ENCODE peak calls at places on chromosomes 6 and 20, in five cellular contexts. O is A549, W is HepG2, P is K562, M is GM12878. U is an unnamed sample. For H3K4me1, the result is how much of the 10 kb centered on the place peaks cover.

GRCh38 chr6:139342957-139343750 is 31.3 kb downstream of the CITED2 start:
- DNase-seq in O (no peak), W (no peak), P (no peak), M (no peak), U (no peak)

GRCh38 chr6:45710304-45710821 is 305.3 kb downstream of the CLIC5 start:
- DNase-seq in O (peak), W (no peak), P (no peak), M (peak), U (peak)

GRCh38 chr6:19210849-19211590 is 626.1 kb upstream of the ID4 start:
- DNase-seq in O (peak), W (peak), P (peak), M (no peak), U (no peak)

GRCh38 chr20:18314786-18315406 is 26.6 kb downstream of the ZNF133 start:
- DNase-seq in O (peak), W (no peak), P (no peak), M (no peak), U (peak)

GRCh38 chr6:44311304-44311703 is 1.8 kb downstream of the AARS2 start:
- DNase-seq in O (no peak), W (no peak), P (no peak), M (no peak), U (no peak)

GRCh38 chr6:11103065-11103464 is 8.5 kb downstream of the ERVFRD-1 start:
- DNase-seq in O (no peak), W (no peak), P (no peak), M (no peak), U (no peak)

GRCh38 chr20:61382194-61382593 is 130.1 kb downstream of the CDH4 start:
- DNase-seq in O (no peak), W (no peak), P (no peak), M (no peak), U (no peak)

GRCh38 chr6:41427642-41428401 is 92.4 kb downstream of the NCR2 start:
- DNase-seq in O (peak), W (peak), P (no peak), M (no peak), U (no peak)

GRCh38 chr6:71194730-71195129 is 93.9 kb upstream of the OGFRL1 start:
- DNase-seq in O (no peak), W (no peak), P (no peak), M (no peak), U (peak)

GRCh38 chr20:13221673-13222318 is 722 bp downstream of the ISM1 start:
- DNase-seq in O (peak), W (peak), P (no peak), M (no peak), U (peak)

GRCh38 chr20:49863666-49864065 is 51.0 kb downstream of the SLC9A8 start:
- DNase-seq in O (no peak), W (no peak), P (no peak), M (no peak), U (no peak)

GRCh38 chr6:14550817-14551216 is 433.2 kb downstream of the CD83 start:
- DNase-seq in O (no peak), W (no peak), P (no peak), M (no peak), U (peak)

GRCh38 chr6:34484899-34485298 is 19.0 kb downstream of the PACSIN1 start:
- DNase-seq in O (no peak), W (no peak), P (peak), M (peak), U (no peak)

GRCh38 chr20:21380711-21381110 is 16.6 kb downstream of the NKX2-4 start:
- DNase-seq in O (no peak), W (no peak), P (no peak), M (no peak), U (no peak)

GRCh38 chr6:137311940-137312339 is 92.8 kb upstream of the IFNGR1 start:
- DNase-seq in O (no peak), W (no peak), P (no peak), M (no peak), U (no peak)

GRCh38 chr6:55445648-55446204 is 118.5 kb downstream of the GFRAL start:
- DNase-seq in O (peak), W (peak), P (no peak), M (peak), U (peak)

GRCh38 chr20:50844430-50845100 is 49.7 kb downstream of the BCAS4 start:
- DNase-seq in O (peak), W (peak), P (peak), M (peak), U (peak)

GRCh38 chr20:51731771-51732453 is 36.3 kb downstream of the ATP9A start:
- DNase-seq in O (no peak), W (no peak), P (no peak), M (no peak), U (peak)

GRCh38 chr6:162706236-162706635 is 21.3 kb downstream of the PRKN start:
- DNase-seq in O (no peak), W (no peak), P (no peak), M (no peak), U (no peak)

GRCh38 chr6:53529324-53530036 is 15.4 kb downstream of the GCLC start:
- DNase-seq in O (no peak), W (no peak), P (no peak), M (no peak), U (no peak)

GRCh38 chr6:137416376-137417109 is 77.7 kb downstream of the OLIG3 start:
- DNase-seq in O (no peak), W (no peak), P (no peak), M (no peak), U (peak)

GRCh38 chr6:122719176-122719575 is 60.3 kb upstream of the FABP7 start:
- DNase-seq in O (no peak), W (no peak), P (no peak), M (no peak), U (no peak)

GRCh38 chr20:62365814-62366369 is 1.2 kb downstream of the LAMA5 start:
- DNase-seq in O (peak), W (no peak), P (peak), M (no peak), U (no peak)

GRCh38 chr6:44474643-44475042 is 87.1 kb downstream of the CDC5L start:
- DNase-seq in O (no peak), W (no peak), P (no peak), M (no peak), U (no peak)

DNA sequence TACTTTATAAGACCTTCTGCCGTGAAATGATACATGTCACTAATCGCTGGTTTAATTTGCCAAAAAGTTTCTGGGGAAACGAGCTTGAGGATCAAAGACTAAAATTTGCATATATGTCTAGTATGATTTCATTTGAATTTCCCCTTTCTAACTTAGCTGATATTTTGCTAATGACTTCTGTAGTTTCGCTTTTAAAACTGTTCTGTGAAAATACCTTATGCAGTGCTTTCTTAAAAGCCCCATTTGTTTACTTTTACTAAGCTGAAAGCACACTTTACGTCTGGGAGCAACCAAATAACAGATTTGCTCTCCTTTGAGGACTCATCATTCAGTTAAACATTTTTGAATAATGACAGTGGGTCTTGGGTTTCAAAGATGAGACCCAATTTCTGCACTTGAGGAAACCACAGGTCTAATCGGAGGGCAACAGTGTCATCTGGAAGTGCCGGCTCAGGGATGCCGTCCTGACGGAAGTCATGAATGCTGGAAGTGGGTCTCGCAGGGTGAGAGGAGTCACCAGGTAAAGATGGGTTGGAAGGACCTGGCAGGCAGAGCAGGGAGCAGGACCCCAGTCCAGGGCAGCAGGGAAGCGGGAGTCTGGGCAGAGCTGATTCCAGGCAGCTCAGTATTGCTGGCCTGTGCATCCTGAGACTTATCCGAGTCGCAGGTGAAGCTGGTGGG is 33.2 kb downstream of the PLEKHG1 start:
- DNase-seq in O (no peak), W (no peak), P (no peak), M (peak), U (no peak)
- H3K4me1 ChIP-seq in O (under half), W (under half), P (under half), M (under half), U (under half)

GRCh38 chr20:63625771-63626423 is 1.0 kb downstream of the GMEB2 start:
- DNase-seq in O (peak), W (peak), P (peak), M (no peak), U (peak)
- TF ChIP-seq BHLHE40 in O (no peak), W (no peak), P (no peak), M (peak), U (no peak)

DNA sequence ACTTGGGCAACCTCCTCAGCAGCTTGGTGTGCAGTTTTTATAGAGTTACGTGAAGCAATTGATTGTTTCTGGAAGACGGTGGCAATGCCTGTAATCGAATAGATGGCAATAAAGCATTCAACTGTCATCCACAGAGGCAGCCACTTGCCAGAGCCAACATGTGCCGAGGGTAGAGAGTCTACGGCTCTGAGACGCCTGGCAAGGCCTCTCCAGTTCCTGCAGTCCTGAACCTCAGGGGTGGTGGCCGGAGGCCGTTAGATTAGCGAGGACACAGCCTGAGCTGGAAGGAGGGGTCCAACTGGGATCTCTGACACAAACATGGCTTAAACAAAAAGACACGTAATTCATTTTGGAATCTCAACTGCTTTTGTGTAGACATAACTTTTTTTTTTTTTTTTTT is 775 bp upstream of the TTLL2 start:
- DNase-seq in O (no peak), W (no peak), P (no peak), M (no peak), U (no peak)
- H3K4me1 ChIP-seq in O (under half), W (under half), P (under half), M (under half), U (under half)

GRCh38 chr20:48667889-48668413 is 159.8 kb downstream of the PREX1 start:
- DNase-seq in O (no peak), W (peak), P (no peak), M (no peak), U (no peak)
- TF ChIP-seq BHLHE40 in O (no peak), W (peak), P (no peak), M (no peak), U (no peak)

U was measured in IMR-90.